ENCODE peak calls at places on chromosomes 3 and 15, in four cellular contexts. One of them, this sample, is unnamed.

GRCh38 chr3:18111702-18112311 is 313.3 kb downstream of the SATB1 start:
- DNase-seq in trophoblast cell: no peak
- DNase-seq in mesenchymal stem cell: no peak
- DNase-seq in H1: no peak
- DNase-seq in this sample: no peak

GRCh38 chr3:17090271-17090992 is 205.7 kb downstream of the PLCL2 start:
- DNase-seq in trophoblast cell: no peak
- DNase-seq in mesenchymal stem cell: no peak
- DNase-seq in H1: no peak
- DNase-seq in this sample: no peak

GRCh38 chr15:50764331-50765201 is 940 bp downstream of the SPPL2A start:
- DNase-seq in trophoblast cell: no peak
- DNase-seq in mesenchymal stem cell: peak; percentile 42
- DNase-seq in H1: no peak
- DNase-seq in this sample: no peak

GRCh38 chr3:31772155-31772761 is 208.8 kb downstream of the OSBPL10 start:
- DNase-seq in trophoblast cell: no peak
- DNase-seq in mesenchymal stem cell: no peak
- DNase-seq in H1: peak; percentile 33
- DNase-seq in this sample: no peak

GRCh38 chr3:138078901-138079344 is 36.5 kb downstream of the DZIP1L start:
- DNase-seq in trophoblast cell: peak; percentile 22
- DNase-seq in mesenchymal stem cell: peak; percentile 87
- DNase-seq in H1: no peak
- DNase-seq in this sample: no peak

GRCh38 chr15:52808441-52808840 is 18.3 kb upstream of the ONECUT1 start:
- DNase-seq in trophoblast cell: no peak
- DNase-seq in mesenchymal stem cell: no peak
- DNase-seq in H1: no peak
- DNase-seq in this sample: no peak

GRCh38 chr15:75904241-75904631 is 558 bp downstream of the FBXO22 start:
- DNase-seq in trophoblast cell: peak; percentile 63
- DNase-seq in mesenchymal stem cell: peak; percentile 59
- DNase-seq in H1: no peak
- DNase-seq in this sample: peak; percentile 47

GRCh38 chr3:94482686-94483085 is 419.8 kb downstream of the NSUN3 start:
- DNase-seq in trophoblast cell: no peak
- DNase-seq in mesenchymal stem cell: no peak
- DNase-seq in H1: no peak
- DNase-seq in this sample: no peak

GRCh38 chr3:28835751-28836150 is 445.1 kb upstream of the RBMS3 start:
- DNase-seq in trophoblast cell: no peak
- DNase-seq in mesenchymal stem cell: no peak
- DNase-seq in H1: no peak
- DNase-seq in this sample: peak; percentile 58

GRCh38 chr3:25854214-25854613 is 64.3 kb downstream of the OXSM start:
- DNase-seq in trophoblast cell: peak; percentile 6
- DNase-seq in mesenchymal stem cell: peak; percentile 17
- DNase-seq in H1: no peak
- DNase-seq in this sample: no peak

GRCh38 chr3:108377384-108377783 is 81.0 kb downstream of the HHLA2 start:
- DNase-seq in trophoblast cell: no peak
- DNase-seq in mesenchymal stem cell: no peak
- DNase-seq in H1: no peak
- DNase-seq in this sample: no peak

GRCh38 chr3:169029674-169030285 is 633.7 kb downstream of the MECOM start:
- DNase-seq in trophoblast cell: no peak
- DNase-seq in mesenchymal stem cell: no peak
- DNase-seq in H1: no peak
- DNase-seq in this sample: no peak

GRCh38 chr15:37756407-37756806 is 178.0 kb upstream of the TMCO5A start:
- DNase-seq in trophoblast cell: no peak
- DNase-seq in mesenchymal stem cell: no peak
- DNase-seq in H1: no peak
- DNase-seq in this sample: no peak

GRCh38 chr3:37243811-37244748 is 69.7 kb upstream of the LRRFIP2 start:
- DNase-seq in trophoblast cell: peak; percentile 99
- DNase-seq in mesenchymal stem cell: peak; percentile 88
- DNase-seq in H1: peak; percentile 66
- DNase-seq in this sample: peak; percentile 72

GRCh38 chr3:75265897-75266296 is 398.2 kb upstream of the FRG2C start:
- DNase-seq in trophoblast cell: no peak
- DNase-seq in mesenchymal stem cell: no peak
- DNase-seq in H1: no peak
- DNase-seq in this sample: no peak

GRCh38 chr3:77825045-77825827 is 785.3 kb downstream of the ROBO2 start:
- DNase-seq in trophoblast cell: peak; percentile 50
- DNase-seq in mesenchymal stem cell: peak; percentile 92
- DNase-seq in H1: no peak
- DNase-seq in this sample: no peak

GRCh38 chr3:184039414-184039813 is 7.9 kb downstream of the HTR3D start:
- DNase-seq in trophoblast cell: no peak
- DNase-seq in mesenchymal stem cell: peak; percentile 71
- DNase-seq in H1: no peak
- DNase-seq in this sample: no peak

GRCh38 chr15:66405605-66406004 is 18.9 kb downstream of the MAP2K1 start:
- DNase-seq in trophoblast cell: peak; percentile 17
- DNase-seq in mesenchymal stem cell: no peak
- DNase-seq in H1: no peak
- DNase-seq in this sample: no peak

GRCh38 chr3:65604863-65605526 is 433.7 kb downstream of the MAGI1 start:
- DNase-seq in trophoblast cell: peak; percentile 24
- DNase-seq in mesenchymal stem cell: peak; percentile 57
- DNase-seq in H1: no peak
- DNase-seq in this sample: no peak

GRCh38 chr3:62604301-62604700 is 231.0 kb upstream of the FEZF2 start:
- DNase-seq in trophoblast cell: peak; percentile 64
- DNase-seq in mesenchymal stem cell: peak; percentile 94
- DNase-seq in H1: no peak
- DNase-seq in this sample: no peak

GRCh38 chr15:91593653-91594052 is 259.9 kb upstream of the SLCO3A1 start:
- DNase-seq in trophoblast cell: no peak
- DNase-seq in mesenchymal stem cell: no peak
- DNase-seq in H1: no peak
- DNase-seq in this sample: no peak

GRCh38 chr3:175558261-175558660 is 699.1 kb downstream of the NAALADL2 start:
- DNase-seq in trophoblast cell: no peak
- DNase-seq in mesenchymal stem cell: no peak
- DNase-seq in H1: no peak
- DNase-seq in this sample: no peak

GRCh38 chr3:160401301-160402095 is 2.0 kb downstream of the SMC4 start:
- DNase-seq in trophoblast cell: peak; percentile 18
- DNase-seq in mesenchymal stem cell: peak; percentile 82
- DNase-seq in H1: no peak
- DNase-seq in this sample: no peak

GRCh38 chr3:152349397-152349796 is 80.7 kb downstream of the MBNL1 start:
- DNase-seq in trophoblast cell: no peak
- DNase-seq in mesenchymal stem cell: no peak
- DNase-seq in H1: no peak
- DNase-seq in this sample: no peak

GRCh38 chr3:148955544-148956346 is 35.6 kb upstream of the GYG1 start:
- DNase-seq in trophoblast cell: peak; percentile 66
- DNase-seq in mesenchymal stem cell: peak; percentile 90
- DNase-seq in H1: peak; percentile 53
- DNase-seq in this sample: no peak

GRCh38 chr3:45367451-45367850 is 20.9 kb upstream of the LARS2 start:
- DNase-seq in trophoblast cell: peak; percentile 65
- DNase-seq in mesenchymal stem cell: peak; percentile 85
- DNase-seq in H1: no peak
- DNase-seq in this sample: no peak

GRCh38 chr3:77526573-77526972 is 486.7 kb downstream of the ROBO2 start:
- DNase-seq in trophoblast cell: no peak
- DNase-seq in mesenchymal stem cell: no peak
- DNase-seq in H1: no peak
- DNase-seq in this sample: no peak

GRCh38 chr3:175383366-175383765 is 524.2 kb downstream of the NAALADL2 start:
- DNase-seq in trophoblast cell: no peak
- DNase-seq in mesenchymal stem cell: no peak
- DNase-seq in H1: no peak
- DNase-seq in this sample: no peak

GRCh38 chr3:161221881-161222600 is 930 bp downstream of the NMD3 start:
- DNase-seq in trophoblast cell: no peak
- DNase-seq in mesenchymal stem cell: peak; percentile 59
- DNase-seq in H1: no peak
- DNase-seq in this sample: no peak

GRCh38 chr3:123282461-123282860 is 80.7 kb downstream of the SEC22A start:
- DNase-seq in trophoblast cell: no peak
- DNase-seq in mesenchymal stem cell: no peak
- DNase-seq in H1: peak; percentile 48
- DNase-seq in this sample: peak; percentile 36

GRCh38 chr3:193190387-193190786 is 50.6 kb upstream of the PLAAT1 start:
- DNase-seq in trophoblast cell: peak; percentile 76
- DNase-seq in mesenchymal stem cell: peak; percentile 10
- DNase-seq in H1: peak; percentile 54
- DNase-seq in this sample: peak; percentile 79

GRCh38 chr3:153173758-153174516 is 11.9 kb downstream of the RAP2B start:
- DNase-seq in trophoblast cell: no peak
- DNase-seq in mesenchymal stem cell: peak; percentile 44
- DNase-seq in H1: no peak
- DNase-seq in this sample: peak; percentile 45

GRCh38 chr15:80875568-80875967 is 96.4 kb downstream of the CEMIP start:
- DNase-seq in trophoblast cell: no peak
- DNase-seq in mesenchymal stem cell: no peak
- DNase-seq in H1: no peak
- DNase-seq in this sample: no peak

GRCh38 chr3:159824341-159824740 is 164.3 kb upstream of the IL12A start:
- DNase-seq in trophoblast cell: peak; percentile 93
- DNase-seq in mesenchymal stem cell: peak; percentile 83
- DNase-seq in H1: no peak
- DNase-seq in this sample: no peak

GRCh38 chr15:31297880-31298456 is 28.7 kb upstream of the KLF13 start:
- DNase-seq in trophoblast cell: no peak
- DNase-seq in mesenchymal stem cell: no peak
- DNase-seq in H1: peak; percentile 37
- DNase-seq in this sample: no peak

GRCh38 chr15:31299588-31300207 is 26.9 kb upstream of the KLF13 start:
- DNase-seq in trophoblast cell: no peak
- DNase-seq in mesenchymal stem cell: no peak
- DNase-seq in H1: peak; percentile 38
- DNase-seq in this sample: no peak

GRCh38 chr15:31300208-31300661 is 26.4 kb upstream of the KLF13 start:
- DNase-seq in trophoblast cell: no peak
- DNase-seq in mesenchymal stem cell: no peak
- DNase-seq in H1: peak; percentile 37
- DNase-seq in this sample: no peak

GRCh38 chr15:31297221-31297879 is 29.3 kb upstream of the KLF13 start:
- DNase-seq in trophoblast cell: no peak
- DNase-seq in mesenchymal stem cell: no peak
- DNase-seq in H1: peak; percentile 49
- DNase-seq in this sample: no peak

GRCh38 chr15:31298707-31299172 is 27.9 kb upstream of the KLF13 start:
- DNase-seq in trophoblast cell: no peak
- DNase-seq in mesenchymal stem cell: no peak
- DNase-seq in H1: peak; percentile 39
- DNase-seq in this sample: no peak
- H2BK12ac ChIP-seq in trophoblast cell: no peak overlapping the region
- H2BK12ac ChIP-seq in mesenchymal stem cell: no peak overlapping the region
- H2BK12ac ChIP-seq in H1: no peak overlapping the region
- H2BK12ac ChIP-seq in this sample: no peak overlapping the region

GRCh38 chr15:74208901-74209559 is 6.4 kb upstream of the STRA6 start:
- DNase-seq in trophoblast cell: no peak
- DNase-seq in mesenchymal stem cell: peak; percentile 54
- DNase-seq in H1: peak; percentile 73
- DNase-seq in this sample: peak; percentile 78
- H2BK12ac ChIP-seq in trophoblast cell: no peak overlapping the region
- H2BK12ac ChIP-seq in mesenchymal stem cell: no peak overlapping the region
- H2BK12ac ChIP-seq in H1: peak overlapping the region; percentile 92
- H2BK12ac ChIP-seq in this sample: no peak overlapping the region

DNA sequence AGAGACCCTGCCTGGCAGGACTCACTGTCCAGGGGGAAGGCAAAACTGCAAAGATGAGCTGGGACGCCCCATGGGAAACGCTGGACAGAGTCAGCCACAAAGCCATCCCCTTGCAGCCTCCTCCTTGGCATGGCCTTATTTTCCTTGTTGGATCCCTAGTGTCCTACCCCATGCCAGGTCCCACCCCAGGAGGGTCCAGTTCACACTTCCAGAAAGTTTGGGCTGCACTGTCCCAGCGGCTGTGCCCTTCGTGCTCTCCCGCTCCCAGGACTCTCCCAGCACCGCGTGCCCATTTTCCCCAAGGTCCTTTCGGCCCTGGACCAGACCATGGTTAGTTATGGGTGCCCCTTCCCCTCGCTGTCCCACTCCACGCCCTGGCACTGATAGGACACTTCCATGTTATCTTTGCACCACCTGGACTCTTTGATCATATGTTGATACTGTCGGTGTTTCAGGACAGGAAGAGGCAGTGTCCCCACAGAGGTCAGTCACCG is 5.8 kb upstream of the NRROS start:
- DNase-seq in trophoblast cell: no peak
- DNase-seq in mesenchymal stem cell: no peak
- DNase-seq in H1: no peak
- DNase-seq in this sample: no peak
- H2BK12ac ChIP-seq in trophoblast cell: no peak overlapping the region
- H2BK12ac ChIP-seq in mesenchymal stem cell: no peak overlapping the region
- H2BK12ac ChIP-seq in H1: peak overlapping the region; percentile 70
- H2BK12ac ChIP-seq in this sample: no peak overlapping the region

DNA sequence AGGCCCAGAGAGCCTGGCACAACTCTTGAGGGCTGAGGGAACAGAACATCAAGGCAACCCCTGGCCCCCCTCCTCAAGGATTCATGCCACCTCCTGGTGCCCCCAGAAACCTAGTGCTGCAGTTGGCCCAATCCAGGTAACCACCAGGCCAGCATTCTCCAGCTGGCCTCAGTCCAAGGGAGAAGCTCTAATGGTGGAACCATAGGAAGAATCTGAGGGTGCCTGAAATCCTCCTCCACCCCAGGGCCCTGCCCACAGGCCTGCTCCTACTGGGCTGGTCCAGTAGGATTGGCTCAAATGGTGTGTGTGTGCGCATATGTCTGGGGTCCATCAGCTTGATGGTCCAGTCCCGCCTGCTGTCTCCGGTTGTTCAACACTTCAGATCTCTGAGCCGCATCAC is 7.7 kb downstream of the HYAL2 start:
- DNase-seq in trophoblast cell: no peak
- DNase-seq in mesenchymal stem cell: no peak
- DNase-seq in H1: no peak
- DNase-seq in this sample: no peak
- H2BK12ac ChIP-seq in trophoblast cell: no peak overlapping the region
- H2BK12ac ChIP-seq in mesenchymal stem cell: no peak overlapping the region
- H2BK12ac ChIP-seq in H1: no peak overlapping the region
- H2BK12ac ChIP-seq in this sample: no peak overlapping the region

DNA sequence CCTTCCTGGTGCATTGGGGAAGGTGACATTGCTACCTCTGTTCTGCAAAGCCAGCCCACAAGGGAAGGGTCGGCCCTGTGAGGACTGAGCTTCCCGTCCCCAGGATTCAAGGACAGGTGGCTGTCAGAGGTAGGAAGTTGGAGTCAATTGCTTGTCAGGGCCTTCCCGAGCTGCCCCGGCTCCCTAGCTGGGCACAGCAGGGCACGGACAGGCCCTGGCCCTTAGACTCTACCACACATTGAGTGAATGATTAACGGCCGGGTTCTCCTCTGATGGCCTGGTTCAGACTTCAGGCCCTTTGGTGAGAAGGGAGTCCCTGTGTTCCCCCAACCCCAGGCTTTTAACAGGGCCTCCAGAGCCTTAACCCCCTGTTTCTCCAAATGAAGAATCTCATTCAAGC is 16.4 kb upstream of the FGD5 start:
- DNase-seq in trophoblast cell: no peak
- DNase-seq in mesenchymal stem cell: no peak
- DNase-seq in H1: no peak
- DNase-seq in this sample: no peak
- H2BK12ac ChIP-seq in trophoblast cell: no peak overlapping the region
- H2BK12ac ChIP-seq in mesenchymal stem cell: no peak overlapping the region
- H2BK12ac ChIP-seq in H1: no peak overlapping the region
- H2BK12ac ChIP-seq in this sample: no peak overlapping the region